ENCODE peak calls at places on chromosomes 4 and X, in ten cellular contexts. K is astrocyte; J is left lung; G is GM13976; O is AG09309; F is cardiac fibroblast; A is CD4-positive, alpha-beta T cell; W is body of pancreas; B is cardiac muscle cell; Q is mammary epithelial cell. I is an unnamed sample.

GRCh38 chr4:145168578-145169187 is 11.7 kb downstream of the OTUD4 start:
- DNase-seq in K (no peak), J (no peak), G (no peak), O (no peak), F (no peak), A (no peak), W (no peak), B (no peak), Q (no peak), I (no peak)

GRCh38 chrX:108304210-108304609 is 134.0 kb downstream of the COL4A6 start:
- DNase-seq in K (peak), J (no peak), G (no peak), O (no peak), F (peak), A (no peak), W (no peak), B (peak), Q (no peak), I (peak)

GRCh38 chr4:110540606-110541440 is 64.9 kb downstream of the ENPEP start:
- DNase-seq in K (peak), J (no peak), G (no peak), O (peak), F (peak), A (no peak), W (no peak), B (no peak), Q (peak), I (peak)

GRCh38 chrX:155611302-155611701 is 1.4 kb downstream of the TMLHE start:
- DNase-seq in K (no peak), J (no peak), G (no peak), O (no peak), F (no peak), A (no peak), W (no peak), B (no peak), Q (no peak), I (no peak)

GRCh38 chr4:159077702-159078495 is 25.0 kb upstream of the RAPGEF2 start:
- DNase-seq in K (no peak), J (no peak), G (peak), O (no peak), F (no peak), A (no peak), W (no peak), B (no peak), Q (peak), I (peak)

GRCh38 chr4:176671532-176671931 is 121.2 kb downstream of the VEGFC start:
- DNase-seq in K (no peak), J (no peak), G (no peak), O (no peak), F (peak), A (no peak), W (peak), B (no peak), Q (no peak), I (no peak)

GRCh38 chr4:74374561-74375327 is 9.8 kb downstream of the EREG start:
- DNase-seq in K (peak), J (peak), G (no peak), O (peak), F (peak), A (no peak), W (no peak), B (no peak), Q (peak), I (peak)

GRCh38 chrX:53280316-53280702 is 1.1 kb downstream of the IQSEC2 start:
- DNase-seq in K (no peak), J (no peak), G (no peak), O (no peak), F (no peak), A (no peak), W (no peak), B (no peak), Q (no peak), I (no peak)

GRCh38 chrX:626745-627509 is 3.7 kb upstream of the SHOX start:
- DNase-seq in K (no peak), J (no peak), G (no peak), O (no peak), F (peak), A (no peak), W (no peak), B (no peak), Q (no peak), I (no peak)

GRCh38 chr4:139740531-139741041 is 75.0 kb downstream of the MGST2 start:
- DNase-seq in K (peak), J (no peak), G (no peak), O (peak), F (peak), A (no peak), W (peak), B (no peak), Q (peak), I (peak)

GRCh38 chr4:186061919-186062318 is 7.0 kb upstream of the TLR3 start:
- DNase-seq in K (no peak), J (no peak), G (no peak), O (no peak), F (no peak), A (no peak), W (no peak), B (no peak), Q (no peak), I (no peak)

GRCh38 chr4:85725727-85726170 is 250.8 kb downstream of the ARHGAP24 start:
- DNase-seq in K (peak), J (no peak), G (peak), O (no peak), F (no peak), A (no peak), W (peak), B (peak), Q (no peak), I (no peak)

GRCh38 chrX:45191820-45192409 is 8.8 kb downstream of the DIPK2B start:
- DNase-seq in K (peak), J (no peak), G (no peak), O (no peak), F (no peak), A (no peak), W (no peak), B (no peak), Q (no peak), I (no peak)

GRCh38 chr4:185534850-185535761 is at the start of gene PDLIM3:
- DNase-seq in K (peak), J (peak), G (peak), O (no peak), F (peak), A (no peak), W (peak), B (peak), Q (peak), I (no peak)

GRCh38 chrX:68432648-68433047 is 647 bp downstream of the OPHN1 start:
- DNase-seq in K (peak), J (no peak), G (no peak), O (no peak), F (no peak), A (no peak), W (no peak), B (peak), Q (no peak), I (peak)

GRCh38 chrX:46837543-46838481 is 969 bp downstream of the RP2 start:
- DNase-seq in K (peak), J (no peak), G (peak), O (no peak), F (peak), A (no peak), W (no peak), B (no peak), Q (peak), I (peak)

GRCh38 chrX:35339796-35340195 is 397.2 kb downstream of the FAM47B start:
- DNase-seq in K (no peak), J (no peak), G (no peak), O (no peak), F (no peak), A (no peak), W (no peak), B (no peak), Q (peak), I (peak)

GRCh38 chr4:147772056-147772455 is 40.2 kb downstream of the ARHGAP10 start:
- DNase-seq in K (no peak), J (no peak), G (no peak), O (no peak), F (no peak), A (no peak), W (peak), B (no peak), Q (no peak), I (no peak)

GRCh38 chr4:4871267-4872147 is 12.0 kb downstream of the MSX1 start:
- DNase-seq in K (no peak), J (no peak), G (no peak), O (no peak), F (no peak), A (no peak), W (no peak), B (no peak), Q (no peak), I (no peak)

GRCh38 chr4:152454398-152455011 is 81.4 kb downstream of the FBXW7 start:
- DNase-seq in K (peak), J (no peak), G (no peak), O (no peak), F (peak), A (no peak), W (no peak), B (no peak), Q (peak), I (peak)

GRCh38 chrX:70190225-70190624 is 12.9 kb downstream of the DGAT2L6 start:
- DNase-seq in K (no peak), J (no peak), G (no peak), O (no peak), F (no peak), A (no peak), W (no peak), B (no peak), Q (no peak), I (no peak)

GRCh38 chrX:105282077-105282476 is 61.6 kb upstream of the TEX13A start:
- DNase-seq in K (no peak), J (no peak), G (no peak), O (no peak), F (peak), A (no peak), W (no peak), B (no peak), Q (no peak), I (no peak)

DNA sequence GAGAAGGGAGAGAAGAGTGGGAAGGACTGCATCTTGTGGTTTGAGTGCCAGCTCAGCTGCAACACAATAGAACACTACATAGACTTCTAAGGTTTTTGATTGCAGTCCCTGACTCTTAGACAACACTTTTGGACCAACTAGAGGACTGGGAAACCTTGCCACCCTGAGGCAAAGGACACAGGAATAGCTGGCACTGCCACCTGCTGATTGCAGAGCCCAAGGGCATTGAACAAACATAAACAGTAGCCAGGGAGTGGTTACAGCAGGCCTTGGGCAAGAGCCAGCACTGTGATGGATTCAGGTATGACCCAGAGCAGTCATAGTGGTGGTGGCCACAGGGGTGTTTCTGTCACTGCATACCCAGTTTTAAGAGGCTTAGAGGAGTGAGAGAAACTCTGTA is 72.5 kb upstream of the CXorf51A start:
- DNase-seq in K (no peak), J (no peak), G (no peak), O (no peak), F (no peak), A (no peak), W (peak), B (no peak), Q (no peak), I (peak)
- TF ChIP-seq CTCF in K (no peak), J (no peak), G (no peak), O (no peak), F (no peak), A (no peak), W (no peak), B (no peak), Q (no peak), I (no peak)

GRCh38 chr4:120049732-120050494 is 16.7 kb downstream of the MAD2L1 start:
- DNase-seq in K (peak), J (no peak), G (peak), O (peak), F (peak), A (peak), W (peak), B (peak), Q (peak), I (peak)
- TF ChIP-seq CTCF in K (peak), J (peak), G (peak), O (peak), F (peak), A (peak), W (peak), B (peak), Q (peak), I (peak)

DNA sequence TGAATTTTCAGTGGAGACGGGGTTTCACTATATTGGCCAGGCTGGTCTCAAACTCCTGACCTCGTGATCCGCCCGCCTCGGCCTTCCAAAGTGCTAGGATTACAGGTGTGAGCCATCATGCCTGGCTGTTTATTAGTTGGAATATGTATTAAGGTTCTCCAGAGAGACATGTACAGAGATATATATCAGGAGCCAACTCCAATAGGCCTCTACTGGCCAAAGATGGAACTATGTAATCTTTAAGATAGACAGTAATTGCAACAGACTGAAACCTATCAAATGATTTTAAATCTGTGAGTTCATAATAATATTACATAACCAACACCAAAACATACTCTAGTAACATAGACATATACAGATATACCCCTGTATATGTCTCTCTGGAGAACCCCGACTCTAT is 5.8 kb upstream of the DMP1 start:
- DNase-seq in K (no peak), J (no peak), G (no peak), O (no peak), F (no peak), A (no peak), W (no peak), B (no peak), Q (no peak), I (no peak)
- TF ChIP-seq CTCF in K (no peak), J (no peak), G (no peak), O (no peak), F (no peak), A (no peak), W (no peak), B (no peak), Q (peak), I (no peak)

DNA sequence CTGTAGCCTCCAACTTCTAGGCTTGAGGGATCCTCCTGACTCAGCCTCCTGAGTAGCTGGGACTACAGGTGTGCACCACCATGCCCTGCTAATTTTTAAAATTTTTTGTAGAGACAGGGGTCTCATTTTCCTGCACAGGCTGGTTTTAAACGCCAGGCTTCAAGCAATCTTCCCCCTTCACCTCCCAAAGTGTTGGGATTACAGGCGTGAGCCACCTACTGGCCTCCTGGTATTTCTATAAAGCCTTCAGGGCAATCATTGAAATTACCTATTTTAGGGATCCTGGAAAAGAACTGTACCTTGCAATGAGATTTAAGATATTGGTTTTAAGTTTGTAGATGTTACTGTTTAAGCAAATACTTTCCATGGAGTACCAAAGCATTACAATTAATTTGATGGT is 13.5 kb upstream of the PLS3 start:
- DNase-seq in K (no peak), J (no peak), G (no peak), O (no peak), F (no peak), A (no peak), W (no peak), B (no peak), Q (no peak), I (no peak)
- TF ChIP-seq CTCF in K (no peak), J (no peak), G (no peak), O (no peak), F (no peak), A (no peak), W (no peak), B (no peak), Q (peak), I (peak)

GRCh38 chr4:61500883-61501282 is 300.8 kb downstream of the ADGRL3 start:
- DNase-seq in K (no peak), J (no peak), G (no peak), O (no peak), F (peak), A (no peak), W (no peak), B (no peak), Q (peak), I (peak)
- TF ChIP-seq CTCF in K (no peak), J (no peak), G (no peak), O (no peak), F (peak), A (no peak), W (no peak), B (peak), Q (peak), I (peak)

DNA sequence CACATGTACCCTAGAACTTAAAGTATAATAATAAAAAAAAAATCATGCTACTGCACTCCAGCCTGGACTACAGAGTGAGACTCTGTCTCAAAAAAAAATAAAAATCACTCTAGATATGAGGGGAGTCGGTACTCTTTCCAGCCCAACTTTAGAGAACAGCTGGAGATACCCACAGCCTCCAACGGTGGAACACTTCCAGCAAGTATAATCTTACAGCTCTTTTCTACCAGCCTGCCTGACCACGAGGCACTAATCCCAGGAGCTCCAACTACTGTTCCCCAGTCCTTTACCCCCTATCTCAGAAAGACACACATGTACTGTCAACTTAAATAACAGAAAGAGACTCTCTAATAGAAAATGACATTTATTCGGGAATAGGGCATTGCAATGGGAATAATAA is 46.8 kb downstream of the STEEP1 start:
- DNase-seq in K (no peak), J (no peak), G (no peak), O (no peak), F (no peak), A (no peak), W (no peak), B (no peak), Q (no peak), I (no peak)
- TF ChIP-seq CTCF in K (no peak), J (no peak), G (no peak), O (no peak), F (no peak), A (no peak), W (no peak), B (no peak), Q (no peak), I (no peak)

GRCh38 chr4:16124232-16124631 is 40.4 kb upstream of the PROM1 start:
- DNase-seq in K (no peak), J (no peak), G (no peak), O (no peak), F (no peak), A (no peak), W (no peak), B (no peak), Q (no peak), I (no peak)

GRCh38 chr4:16123356-16124084 is 39.7 kb upstream of the PROM1 start:
- DNase-seq in K (no peak), J (no peak), G (no peak), O (no peak), F (no peak), A (no peak), W (peak), B (no peak), Q (no peak), I (no peak)

GRCh38 chr4:16122784-16123183 is 39.0 kb upstream of the PROM1 start:
- DNase-seq in K (no peak), J (no peak), G (no peak), O (no peak), F (no peak), A (peak), W (no peak), B (no peak), Q (no peak), I (no peak)

GRCh38 chr4:16126714-16127113 is 42.9 kb upstream of the PROM1 start:
- DNase-seq in K (no peak), J (no peak), G (no peak), O (no peak), F (no peak), A (no peak), W (no peak), B (no peak), Q (no peak), I (no peak)

GRCh38 chr4:16125571-16126445 is 42.0 kb upstream of the PROM1 start:
- DNase-seq in K (no peak), J (no peak), G (no peak), O (no peak), F (no peak), A (no peak), W (no peak), B (no peak), Q (no peak), I (no peak)
- TF ChIP-seq CTCF in K (no peak), J (no peak), G (no peak), O (no peak), F (no peak), A (no peak), W (no peak), B (no peak), Q (no peak), I (no peak)

I was measured in MCF 10A.